ENCODE peak calls at places on chromosomes 13 and 19, in six cellular contexts. X is Peyer's patch, P is nephron progenitor cell, G is epithelial cell of esophagus, I is PC-9, U is endothelial cell. Z is an unnamed sample.

GRCh38 chr13:46648166-46648607 is 95.2 kb downstream of the LRCH1 start:
- DNase-seq in X (no peak), P (peak), G (peak), I (no peak), U (no peak), Z (peak)

GRCh38 chr13:82848766-82849165 is 1033.5 kb downstream of the SLITRK1 start:
- DNase-seq in X (no peak), P (no peak), G (no peak), I (no peak), U (no peak), Z (no peak)

GRCh38 chr13:42760949-42761348 is 20.4 kb upstream of the FAM216B start:
- DNase-seq in X (no peak), P (no peak), G (no peak), I (no peak), U (no peak), Z (no peak)

GRCh38 chr19:6103217-6103644 is 7.1 kb downstream of the RFX2 start:
- DNase-seq in X (no peak), P (no peak), G (peak), I (no peak), U (no peak), Z (no peak)

GRCh38 chr13:111325941-111326620 is 5.6 kb downstream of the TEX29 start:
- DNase-seq in X (no peak), P (no peak), G (no peak), I (no peak), U (no peak), Z (no peak)

GRCh38 chr19:10000171-10000826 is 10.0 kb downstream of the COL5A3 start:
- DNase-seq in X (peak), P (peak), G (peak), I (peak), U (peak), Z (peak)

GRCh38 chr13:45073809-45074208 is 46.5 kb upstream of the GTF2F2 start:
- DNase-seq in X (no peak), P (no peak), G (no peak), I (no peak), U (no peak), Z (no peak)

GRCh38 chr13:24185591-24186232 is 25.2 kb downstream of the SPATA13 start:
- DNase-seq in X (no peak), P (no peak), G (no peak), I (no peak), U (no peak), Z (no peak)

GRCh38 chr13:105936816-105937215 is 598.6 kb downstream of the EFNB2 start:
- DNase-seq in X (no peak), P (no peak), G (no peak), I (no peak), U (no peak), Z (no peak)

GRCh38 chr13:71913717-71914116 is 46.7 kb upstream of the DACH1 start:
- DNase-seq in X (no peak), P (no peak), G (no peak), I (no peak), U (no peak), Z (no peak)

GRCh38 chr19:29609636-29610035 is 3.6 kb downstream of the POP4 start:
- DNase-seq in X (no peak), P (no peak), G (no peak), I (no peak), U (no peak), Z (no peak)

GRCh38 chr19:14301150-14301549 is 80.1 kb upstream of the ADGRE5 start:
- DNase-seq in X (no peak), P (no peak), G (no peak), I (no peak), U (no peak), Z (no peak)

GRCh38 chr13:99819962-99820361 is 151.6 kb downstream of the ZIC5 start:
- DNase-seq in X (peak), P (no peak), G (no peak), I (peak), U (no peak), Z (no peak)

GRCh38 chr19:15197275-15198005 is 3.4 kb downstream of the NOTCH3 start:
- DNase-seq in X (no peak), P (no peak), G (no peak), I (no peak), U (no peak), Z (no peak)

GRCh38 chr19:38921420-38922274 is 8.9 kb downstream of the SARS2 start:
- DNase-seq in X (peak), P (no peak), G (no peak), I (no peak), U (no peak), Z (no peak)

GRCh38 chr13:112903606-112904195 is 65.3 kb upstream of the MCF2L start:
- DNase-seq in X (peak), P (no peak), G (no peak), I (no peak), U (no peak), Z (no peak)

GRCh38 chr19:46624958-46625661 is at the start of gene PTGIR:
- DNase-seq in X (no peak), P (no peak), G (peak), I (no peak), U (no peak), Z (no peak)

GRCh38 chr19:3444695-3445234 is 35.6 kb downstream of the SMIM24 start:
- DNase-seq in X (no peak), P (no peak), G (no peak), I (no peak), U (no peak), Z (no peak)

GRCh38 chr19:16441661-16442071 is 30.1 kb downstream of the EPS15L1 start:
- DNase-seq in X (no peak), P (peak), G (peak), I (no peak), U (peak), Z (peak)

GRCh38 chr19:5090780-5091575 is 122.1 kb downstream of the KDM4B start:
- DNase-seq in X (no peak), P (peak), G (no peak), I (no peak), U (no peak), Z (no peak)

GRCh38 chr19:6685962-6686627 is 16.1 kb upstream of the TNFSF14 start:
- DNase-seq in X (peak), P (no peak), G (no peak), I (no peak), U (no peak), Z (no peak)

GRCh38 chr19:45713141-45713540 is 17.6 kb downstream of the FBXO46 start:
- DNase-seq in X (no peak), P (no peak), G (no peak), I (no peak), U (no peak), Z (no peak)

GRCh38 chr19:47331931-47332547 is at the start of gene C5AR2:
- DNase-seq in X (no peak), P (no peak), G (no peak), I (no peak), U (no peak), Z (no peak)

GRCh38 chr13:33279414-33279813 is 6.1 kb downstream of the STARD13 start:
- DNase-seq in X (no peak), P (no peak), G (no peak), I (peak), U (no peak), Z (no peak)

GRCh38 chr19:18156841-18157464 is 4.0 kb downstream of the PIK3R2 start:
- DNase-seq in X (peak), P (no peak), G (peak), I (no peak), U (no peak), Z (peak)

GRCh38 chr13:45167611-45168554 is 33.0 kb downstream of the KCTD4 start:
- DNase-seq in X (no peak), P (no peak), G (peak), I (peak), U (no peak), Z (peak)

GRCh38 chr13:113785051-113786010 is 26.3 kb downstream of the TMEM255B start:
- DNase-seq in X (peak), P (no peak), G (peak), I (peak), U (no peak), Z (no peak)

GRCh38 chr13:44854264-44855060 is 134.8 kb downstream of the NUFIP1 start:
- DNase-seq in X (peak), P (no peak), G (no peak), I (no peak), U (no peak), Z (no peak)

GRCh38 chr13:47679391-47679790 is 321.7 kb downstream of the SUCLA2 start:
- DNase-seq in X (no peak), P (no peak), G (peak), I (no peak), U (no peak), Z (no peak)

GRCh38 chr13:81639984-81640582 is 1299.2 kb upstream of the SPRY2 start:
- DNase-seq in X (no peak), P (peak), G (peak), I (no peak), U (peak), Z (peak)

GRCh38 chr19:1856698-1857603 is 6.4 kb downstream of the KLF16 start:
- DNase-seq in X (peak), P (peak), G (peak), I (no peak), U (peak), Z (peak)

GRCh38 chr13:79404361-79404760 is 1.7 kb downstream of the RBM26 start:
- DNase-seq in X (no peak), P (no peak), G (no peak), I (no peak), U (no peak), Z (no peak)

GRCh38 chr19:1066251-1066747 is 668 bp upstream of the ARHGAP45 start:
- DNase-seq in X (no peak), P (peak), G (no peak), I (peak), U (no peak), Z (peak)

DNA sequence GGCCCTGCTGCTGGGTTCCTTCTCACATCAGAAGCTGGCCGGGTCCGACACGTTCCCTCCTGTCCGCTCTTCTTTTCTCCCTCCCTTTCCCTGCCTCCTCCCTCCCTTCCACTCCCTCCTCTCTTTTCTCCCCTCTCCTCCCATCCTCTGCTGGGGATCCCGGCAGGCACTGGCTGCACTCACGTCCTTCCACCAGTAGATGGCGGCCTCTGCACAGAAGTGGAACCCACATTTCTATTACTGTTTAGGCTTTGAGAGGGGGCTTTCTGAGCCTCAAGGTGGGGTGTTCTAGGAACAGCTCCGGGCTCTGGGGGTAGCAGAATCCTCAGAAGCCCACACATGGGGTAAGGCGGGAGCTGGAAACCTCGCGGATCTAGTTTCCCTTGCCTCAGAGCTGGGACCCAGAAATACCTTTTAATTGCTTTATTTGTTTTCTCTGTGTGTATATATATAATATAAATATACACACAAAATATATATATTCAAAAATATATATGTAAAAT is 294.2 kb downstream of the ZNF536 start:
- DNase-seq in X (peak), P (peak), G (peak), I (no peak), U (peak), Z (peak)
- TF ChIP-seq CTCF in X (no peak), P (peak), G (peak), I (peak), U (peak), Z (peak)

DNA sequence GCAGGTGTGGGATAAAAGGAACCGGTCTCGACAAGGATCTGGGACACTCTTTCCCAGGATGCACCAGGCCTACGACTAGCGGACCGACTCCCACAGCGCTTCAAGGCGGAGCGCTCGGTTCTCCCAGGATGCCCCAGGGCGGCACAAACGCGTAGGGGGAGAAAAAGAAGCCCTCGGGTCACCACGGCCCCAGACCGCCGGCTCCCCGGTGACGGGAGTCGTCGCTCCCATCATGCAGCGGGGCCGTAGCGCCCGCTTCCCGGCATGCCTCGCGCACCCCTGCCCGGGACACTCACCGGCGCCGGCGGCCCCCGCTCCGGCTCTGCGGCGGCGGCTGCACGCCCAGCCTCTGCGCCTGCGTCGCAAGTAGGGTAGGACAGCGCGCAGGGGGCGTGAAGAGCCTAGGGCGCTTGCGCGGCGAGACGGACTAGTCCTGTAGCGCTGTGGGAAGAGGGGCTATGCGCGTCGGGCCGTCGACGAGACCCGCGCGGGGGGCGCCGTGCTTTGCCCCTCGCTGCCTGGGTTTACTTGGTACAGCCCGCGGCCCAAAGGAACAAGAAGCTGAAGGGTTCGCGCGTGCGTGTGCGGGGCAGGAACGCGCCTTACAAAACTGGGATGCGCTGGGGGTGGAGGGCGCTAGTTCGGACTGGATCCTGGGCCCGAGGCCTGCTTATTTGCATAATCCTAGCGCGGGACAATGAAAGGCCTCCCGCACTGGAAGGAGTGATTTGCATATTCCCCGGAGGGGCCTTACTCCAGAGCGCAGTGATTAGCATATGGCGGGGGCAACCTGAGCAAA is at the start of gene ZNF428:
- DNase-seq in X (peak), P (peak), G (peak), I (peak), U (peak), Z (peak)
- TF ChIP-seq CTCF in X (no peak), P (no peak), G (peak), I (no peak), U (no peak), Z (no peak)

GRCh38 chr13:100848304-100848703 is 173.7 kb upstream of the TMTC4 start:
- DNase-seq in X (no peak), P (no peak), G (no peak), I (no peak), U (no peak), Z (no peak)
- TF ChIP-seq CTCF in X (no peak), P (no peak), G (no peak), I (no peak), U (no peak), Z (no peak)

GRCh38 chr13:56888455-56888854 is 252.3 kb upstream of the PRR20A start:
- DNase-seq in X (no peak), P (no peak), G (no peak), I (no peak), U (no peak), Z (no peak)
- TF ChIP-seq CTCF in X (no peak), P (no peak), G (no peak), I (no peak), U (no peak), Z (no peak)

GRCh38 chr19:12705654-12706331 is 9.4 kb upstream of the FBXW9 start:
- DNase-seq in X (no peak), P (no peak), G (no peak), I (no peak), U (no peak), Z (no peak)

GRCh38 chr19:12698138-12698537 is 1.7 kb upstream of the FBXW9 start:
- DNase-seq in X (no peak), P (no peak), G (no peak), I (no peak), U (no peak), Z (no peak)

GRCh38 chr19:12705169-12705568 is 8.7 kb upstream of the FBXW9 start:
- DNase-seq in X (no peak), P (no peak), G (no peak), I (no peak), U (no peak), Z (no peak)

GRCh38 chr19:12703056-12703455 is 6.6 kb upstream of the FBXW9 start:
- DNase-seq in X (no peak), P (peak), G (no peak), I (peak), U (no peak), Z (no peak)

GRCh38 chr19:12701596-12702282 is 5.3 kb upstream of the FBXW9 start:
- DNase-seq in X (no peak), P (no peak), G (no peak), I (no peak), U (no peak), Z (no peak)
- TF ChIP-seq CTCF in X (no peak), P (no peak), G (no peak), I (no peak), U (no peak), Z (no peak)

Z was measured in Calu3.